ENCODE peak calls at places on chromosome 10, in five cellular contexts. V is CD8-positive, alpha-beta T cell; B is body of pancreas; Y is psoas muscle; I is GM12865. N is an unnamed sample.

GRCh38 chr10:119469325-119469707 is 73.2 kb downstream of the RGS10 start:
- DNase-seq in V (no peak), B (no peak), Y (no peak), I (no peak), N (no peak)

GRCh38 chr10:108069096-108069495 is 904.6 kb upstream of the SORCS1 start:
- DNase-seq in V (no peak), B (no peak), Y (no peak), I (no peak), N (no peak)

GRCh38 chr10:91077549-91078017 is 142.9 kb upstream of the PCGF5 start:
- DNase-seq in V (no peak), B (peak; percentile 95), Y (peak; percentile 63), I (no peak), N (peak; percentile 83)

GRCh38 chr10:75226055-75226454 is 9.7 kb downstream of the COMTD1 start:
- DNase-seq in V (no peak), B (no peak), Y (no peak), I (no peak), N (no peak)

GRCh38 chr10:13624630-13625029 is 37.9 kb downstream of the PRPF18 start:
- DNase-seq in V (no peak), B (no peak), Y (no peak), I (no peak), N (no peak)

GRCh38 chr10:84391326-84391725 is 62.9 kb downstream of the CCSER2 start:
- DNase-seq in V (no peak), B (no peak), Y (no peak), I (no peak), N (no peak)

GRCh38 chr10:32144817-32145688 is 88.8 kb upstream of the KIF5B start:
- DNase-seq in V (no peak), B (peak; percentile 65), Y (no peak), I (no peak), N (peak; percentile 77)

GRCh38 chr10:76285012-76285411 is 853.6 kb downstream of the LRMDA start:
- DNase-seq in V (no peak), B (no peak), Y (no peak), I (no peak), N (no peak)

GRCh38 chr10:122555431-122555830 is 5.1 kb upstream of the DMBT1 start:
- DNase-seq in V (no peak), B (no peak), Y (no peak), I (no peak), N (no peak)

GRCh38 chr10:110420401-110421193 is 77.1 kb upstream of the DUSP5 start:
- DNase-seq in V (no peak), B (peak; percentile 44), Y (no peak), I (peak; percentile 20), N (peak; percentile 36)

GRCh38 chr10:117610321-117610720 is 67.8 kb downstream of the EMX2 start:
- DNase-seq in V (no peak), B (no peak), Y (no peak), I (no peak), N (no peak)

GRCh38 chr10:48467669-48468068 is 137.2 kb downstream of the ARHGAP22 start:
- DNase-seq in V (no peak), B (no peak), Y (no peak), I (no peak), N (peak; percentile 4)

GRCh38 chr10:119020627-119020946 is 8.9 kb upstream of the NANOS1 start:
- DNase-seq in V (no peak), B (no peak), Y (peak; percentile 58), I (no peak), N (no peak)

GRCh38 chr10:121710207-121710606 is 112.0 kb upstream of the FGFR2 start:
- DNase-seq in V (no peak), B (no peak), Y (no peak), I (no peak), N (no peak)

GRCh38 chr10:132362151-132362611 is 30.2 kb downstream of the LRRC27 start:
- DNase-seq in V (no peak), B (no peak), Y (no peak), I (no peak), N (no peak)

GRCh38 chr10:48598243-48598935 is 6.5 kb downstream of the ARHGAP22 start:
- DNase-seq in V (no peak), B (no peak), Y (no peak), I (no peak), N (peak; percentile 36)

GRCh38 chr10:44984671-44985101 is 6.1 kb upstream of the DEPP1 start:
- DNase-seq in V (no peak), B (no peak), Y (no peak), I (no peak), N (no peak)

GRCh38 chr10:43204943-43205671 is 61.8 kb downstream of the RASGEF1A start:
- DNase-seq in V (peak; percentile 58), B (peak; percentile 62), Y (peak; percentile 36), I (peak; percentile 68), N (peak; percentile 36)

GRCh38 chr10:6647811-6648526 is 67.9 kb upstream of the PRKCQ start:
- DNase-seq in V (peak; percentile 65), B (peak; percentile 65), Y (no peak), I (peak; percentile 47), N (peak; percentile 39)
- TF ChIP-seq CTCF in V (peak; percentile 90), B (peak; percentile 65), Y (peak; percentile 69), I (peak; percentile 68), N (peak; percentile 69)

GRCh38 chr10:124390788-124391187 is 27.9 kb downstream of the OAT start:
- DNase-seq in V (no peak), B (no peak), Y (no peak), I (no peak), N (no peak)

GRCh38 chr10:124389613-124390361 is 28.9 kb downstream of the OAT start:
- DNase-seq in V (no peak), B (no peak), Y (no peak), I (no peak), N (no peak)

GRCh38 chr10:124388476-124388822 is 30.3 kb downstream of the OAT start:
- DNase-seq in V (no peak), B (no peak), Y (no peak), I (no peak), N (no peak)

GRCh38 chr10:124387078-124387874 is 31.4 kb downstream of the OAT start:
- DNase-seq in V (no peak), B (no peak), Y (no peak), I (no peak), N (no peak)

DNA sequence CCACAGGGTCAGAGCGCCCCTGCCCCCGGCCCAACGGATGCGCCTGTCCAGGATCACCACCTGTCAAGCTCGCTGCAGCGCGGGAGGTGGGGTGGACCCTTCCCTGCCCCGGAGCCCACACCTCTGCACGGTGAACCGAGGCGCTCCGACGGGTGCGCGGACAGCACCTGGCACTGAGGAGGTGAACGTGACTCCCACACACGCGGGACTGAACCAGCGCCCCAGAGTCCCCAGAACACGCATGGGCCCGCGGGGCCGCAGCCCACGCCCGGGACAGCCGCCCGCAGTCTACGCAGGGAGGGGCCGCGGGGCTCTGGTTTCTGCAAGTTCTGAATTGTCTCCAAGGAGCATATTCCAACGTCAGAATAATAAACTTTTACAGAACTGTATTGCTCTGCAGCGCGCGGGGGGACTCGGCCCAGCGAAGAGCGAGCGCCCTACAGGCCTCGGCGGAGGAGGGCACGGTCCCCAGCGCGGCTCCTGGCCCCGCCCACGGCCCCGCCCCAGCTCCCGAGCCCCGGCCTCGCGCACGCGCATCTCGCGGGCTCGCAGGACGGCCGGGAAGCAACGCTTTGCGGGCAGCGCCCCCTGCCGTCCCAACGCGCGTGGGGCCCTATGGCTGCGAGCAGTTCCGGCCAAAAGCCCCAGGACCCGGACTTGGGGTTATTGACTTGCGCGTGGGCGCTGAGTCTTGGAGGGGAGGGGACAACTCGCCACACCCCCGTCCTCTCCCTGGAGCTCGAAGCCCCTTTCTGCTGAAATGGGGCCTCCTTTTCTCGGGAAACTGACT is 29.7 kb downstream of the OAT start:
- DNase-seq in V (peak; percentile 87), B (peak; percentile 93), Y (peak; percentile 91), I (peak; percentile 91), N (peak; percentile 91)
- H3K4me3 ChIP-seq in V (peak overlapping the region; percentile 60), B (no peak overlapping the region), Y (peak overlapping the region; percentile 72), I (peak overlapping the region; percentile 2), N (peak overlapping the region; percentile 51)

GRCh38 chr10:102240467-102241036 is 760 bp downstream of the PITX3 start:
- DNase-seq in V (no peak), B (peak; percentile 15), Y (peak; percentile 44), I (no peak), N (no peak)

GRCh38 chr10:102243304-102243703 is 2.0 kb upstream of the PITX3 start:
- DNase-seq in V (no peak), B (no peak), Y (no peak), I (no peak), N (no peak)

GRCh38 chr10:102242118-102242485 is 790 bp upstream of the PITX3 start:
- DNase-seq in V (no peak), B (no peak), Y (no peak), I (no peak), N (no peak)

GRCh38 chr10:102241037-102241443 is 272 bp downstream of the PITX3 start:
- DNase-seq in V (no peak), B (no peak), Y (no peak), I (no peak), N (no peak)

DNA sequence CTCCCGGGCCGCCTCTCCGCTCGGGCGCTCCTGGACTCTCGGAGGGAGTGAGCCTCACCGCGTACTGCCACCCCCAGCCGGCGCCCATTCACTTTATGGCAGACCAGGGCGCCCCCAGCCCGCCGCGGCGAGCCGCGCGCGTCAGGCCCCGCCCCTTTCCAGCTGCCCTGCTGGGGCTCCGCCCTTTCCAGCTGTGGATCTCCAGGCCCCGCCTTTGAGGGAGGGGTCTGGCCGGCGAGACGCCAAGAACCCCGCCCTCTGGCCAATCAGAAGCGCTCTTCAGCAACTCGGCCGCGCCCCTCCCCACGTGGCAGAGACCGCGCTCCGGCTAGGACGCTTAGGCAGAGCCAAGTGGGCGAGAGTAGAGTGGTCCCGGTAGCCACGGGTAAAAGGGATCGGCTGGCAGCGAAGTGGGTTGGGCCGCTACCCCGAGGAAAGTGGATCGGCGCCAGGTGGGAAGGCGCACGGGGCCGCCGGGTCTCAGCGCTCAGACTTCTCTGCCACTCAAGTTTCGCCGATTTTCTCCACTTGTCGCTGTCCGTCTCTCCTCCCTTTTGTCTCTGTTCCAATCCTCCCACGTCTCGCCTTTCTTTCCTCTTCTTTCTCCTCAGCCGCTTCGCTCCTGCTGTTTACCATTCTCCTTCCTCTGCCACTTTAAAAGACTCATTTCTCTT is at the start of gene PITX3:
- DNase-seq in V (peak; percentile 89), B (peak; percentile 95), Y (peak; percentile 96), I (peak; percentile 89), N (peak; percentile 94)
- TF ChIP-seq CTCF in V (no peak), B (peak; percentile 1), Y (no peak), I (no peak), N (no peak)

DNA sequence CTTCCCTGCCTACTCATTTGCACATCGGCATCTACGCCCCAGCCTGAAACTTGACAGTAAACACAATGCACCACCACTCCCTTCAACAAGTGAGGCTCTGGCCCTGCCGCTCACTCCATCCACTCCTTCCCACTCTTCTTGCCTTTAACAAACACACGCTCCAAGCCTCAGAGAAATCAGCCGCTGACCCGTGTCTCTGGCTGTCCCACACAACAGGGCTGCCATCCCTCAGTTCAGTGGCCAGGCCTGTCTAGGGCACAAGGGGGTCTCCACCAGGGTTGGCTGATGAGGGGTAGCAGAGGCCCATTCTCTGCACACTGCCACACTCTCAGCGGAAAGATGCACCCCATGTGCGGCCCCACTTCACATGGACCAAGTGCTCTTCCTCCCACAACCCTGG is 54.5 kb downstream of the CTBP2 start:
- DNase-seq in V (no peak), B (peak; percentile 3), Y (no peak), I (no peak), N (no peak)
- H3K4me3 ChIP-seq in V (no peak overlapping the region), B (no peak overlapping the region), Y (no peak overlapping the region), I (no peak overlapping the region), N (no peak overlapping the region)

DNA sequence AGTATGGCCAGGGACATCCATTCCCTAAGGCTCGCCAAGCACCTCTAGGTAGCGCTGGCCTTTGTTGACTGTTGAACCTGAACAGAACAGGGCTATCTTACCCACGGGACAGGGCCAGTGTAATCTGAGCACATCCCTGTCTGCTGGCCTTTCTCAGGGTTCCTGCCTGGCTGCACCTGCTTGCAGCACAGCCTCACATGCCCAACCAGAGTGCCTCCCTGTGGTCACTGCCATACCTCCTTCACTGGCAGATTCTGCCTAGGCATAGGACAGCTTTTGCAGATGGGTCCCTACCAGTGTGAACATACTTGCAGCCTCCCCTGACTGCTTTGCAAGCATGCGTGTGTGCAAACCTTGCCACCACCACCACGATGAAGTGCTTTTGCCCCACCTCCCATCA is 15.8 kb upstream of the LIPN start:
- DNase-seq in V (no peak), B (no peak), Y (no peak), I (no peak), N (peak; percentile 28)
- TF ChIP-seq CTCF in V (no peak), B (no peak), Y (no peak), I (no peak), N (no peak)